ENCODE peak calls at places on chromosomes 5 and 9, in six cellular contexts. One of them, this sample, is unnamed.

GRCh38 chr5:8176101-8176693 is 307.2 kb downstream of the MTRR start:
- DNase-seq in K562: no peak
- DNase-seq in H1: no peak
- DNase-seq in SK-N-SH: no peak
- DNase-seq in HepG2: no peak
- DNase-seq in HCT116: no peak
- DNase-seq in this sample: no peak

GRCh38 chr5:132486318-132487094 is 4.1 kb downstream of the IRF1 start:
- DNase-seq in H1: no peak
- DNase-seq in SK-N-SH: no peak
- DNase-seq in K562: no peak
- DNase-seq in HepG2: no peak
- DNase-seq in HCT116: no peak
- DNase-seq in this sample: no peak

GRCh38 chr5:167709625-167710024 is 581.8 kb upstream of the WWC1 start:
- DNase-seq in K562: no peak
- DNase-seq in H1: no peak
- DNase-seq in SK-N-SH: no peak
- DNase-seq in HCT116: no peak
- DNase-seq in HepG2: no peak
- DNase-seq in this sample: no peak

GRCh38 chr5:124867064-124867707 is 120.7 kb upstream of the ZNF608 start:
- DNase-seq in K562: no peak
- DNase-seq in H1: no peak
- DNase-seq in SK-N-SH: no peak
- DNase-seq in HCT116: no peak
- DNase-seq in HepG2: no peak
- DNase-seq in this sample: no peak

GRCh38 chr9:33439731-33440130 is 7.7 kb downstream of the AQP3 start:
- DNase-seq in K562: no peak
- DNase-seq in H1: no peak
- DNase-seq in SK-N-SH: no peak
- DNase-seq in HepG2: no peak
- DNase-seq in HCT116: no peak
- DNase-seq in this sample: no peak

GRCh38 chr5:197892-198489 is 6.7 kb downstream of the LRRC14B start:
- DNase-seq in HCT116: no peak
- DNase-seq in HepG2: no peak
- DNase-seq in SK-N-SH: no peak
- DNase-seq in K562: no peak
- DNase-seq in H1: no peak
- DNase-seq in this sample: no peak

GRCh38 chr9:124216474-124217176 is 41.1 kb upstream of the NEK6 start:
- DNase-seq in K562: no peak
- DNase-seq in H1: no peak
- DNase-seq in SK-N-SH: no peak
- DNase-seq in HCT116: no peak
- DNase-seq in HepG2: no peak
- DNase-seq in this sample: no peak

GRCh38 chr5:140953234-140953633 is 13.0 kb upstream of the PCDHAC2 start:
- DNase-seq in SK-N-SH: no peak
- DNase-seq in H1: no peak
- DNase-seq in K562: no peak
- DNase-seq in HCT116: no peak
- DNase-seq in HepG2: no peak
- DNase-seq in this sample: no peak

GRCh38 chr9:98913044-98913443 is 30.7 kb upstream of the COL15A1 start:
- DNase-seq in H1: no peak
- DNase-seq in HepG2: no peak
- DNase-seq in K562: no peak
- DNase-seq in SK-N-SH: no peak
- DNase-seq in HCT116: no peak
- DNase-seq in this sample: no peak

GRCh38 chr5:31990701-31991110 is 183.4 kb downstream of the GOLPH3 start:
- DNase-seq in HepG2: no peak
- DNase-seq in H1: no peak
- DNase-seq in HCT116: no peak
- DNase-seq in SK-N-SH: no peak
- DNase-seq in K562: no peak
- DNase-seq in this sample: peak

GRCh38 chr9:130865921-130866320 is 30.7 kb downstream of the QRFP start:
- DNase-seq in H1: no peak
- DNase-seq in K562: no peak
- DNase-seq in HCT116: no peak
- DNase-seq in SK-N-SH: no peak
- DNase-seq in HepG2: no peak
- DNase-seq in this sample: no peak

GRCh38 chr5:19986036-19986619 is 1.9 kb downstream of the CDH18 start:
- DNase-seq in HCT116: no peak
- DNase-seq in HepG2: no peak
- DNase-seq in SK-N-SH: no peak
- DNase-seq in H1: no peak
- DNase-seq in K562: no peak
- DNase-seq in this sample: no peak

GRCh38 chr9:98146101-98146991 is 27.3 kb upstream of the TRIM14 start:
- DNase-seq in HepG2: peak
- DNase-seq in SK-N-SH: peak
- DNase-seq in K562: peak
- DNase-seq in HCT116: no peak
- DNase-seq in H1: no peak
- DNase-seq in this sample: peak

GRCh38 chr9:38359689-38360385 is 32.7 kb upstream of the ALDH1B1 start:
- DNase-seq in K562: no peak
- DNase-seq in H1: no peak
- DNase-seq in HepG2: no peak
- DNase-seq in SK-N-SH: no peak
- DNase-seq in HCT116: no peak
- DNase-seq in this sample: no peak

GRCh38 chr9:138010274-138010800 is 132.8 kb downstream of the CACNA1B start:
- DNase-seq in H1: no peak
- DNase-seq in HepG2: no peak
- DNase-seq in SK-N-SH: no peak
- DNase-seq in HCT116: no peak
- DNase-seq in K562: no peak
- DNase-seq in this sample: no peak

GRCh38 chr5:1255081-1255561 is 29.9 kb downstream of the SLC6A18 start:
- DNase-seq in HepG2: no peak
- DNase-seq in HCT116: no peak
- DNase-seq in SK-N-SH: no peak
- DNase-seq in H1: no peak
- DNase-seq in K562: no peak
- DNase-seq in this sample: no peak

GRCh38 chr9:133513214-133514088 is 11.3 kb downstream of the MYMK start:
- DNase-seq in H1: no peak
- DNase-seq in K562: no peak
- DNase-seq in HCT116: no peak
- DNase-seq in SK-N-SH: peak
- DNase-seq in HepG2: no peak
- DNase-seq in this sample: no peak

DNA sequence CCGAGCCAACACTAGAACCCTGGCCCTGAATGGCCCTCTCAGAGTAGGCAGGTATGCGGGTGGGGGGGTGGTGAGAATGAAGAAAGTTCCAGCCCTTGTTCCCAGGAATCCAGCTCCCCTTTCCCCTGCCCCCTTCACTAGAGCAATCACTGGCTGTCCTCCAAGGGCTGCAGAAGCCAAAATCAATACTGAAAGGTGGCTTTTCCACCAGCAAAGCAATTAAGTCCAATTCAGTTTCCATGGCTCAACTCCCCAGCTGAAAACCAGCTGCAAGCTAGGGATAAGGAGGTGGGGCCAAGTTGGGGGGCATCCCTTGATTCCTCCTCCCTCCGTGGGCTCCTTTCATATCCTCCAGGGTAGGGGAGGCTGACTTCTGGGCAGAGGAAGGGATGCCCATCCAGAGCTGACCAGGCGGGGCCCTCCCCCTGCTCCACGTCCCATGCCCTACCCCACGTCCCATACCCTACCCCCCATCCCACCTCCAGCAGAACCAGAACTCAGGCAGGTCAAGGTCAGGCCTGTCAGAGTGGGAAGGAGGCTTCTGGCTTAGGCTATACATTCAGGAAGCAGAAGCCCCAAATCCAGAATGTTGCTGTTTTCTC is 22.7 kb downstream of the CAMK2A start:
- DNase-seq in HepG2: no peak
- DNase-seq in HCT116: no peak
- DNase-seq in SK-N-SH: peak
- DNase-seq in K562: no peak
- DNase-seq in H1: no peak
- DNase-seq in this sample: no peak
- TF ChIP-seq JUND in HepG2: no peak
- TF ChIP-seq JUND in HCT116: no peak
- TF ChIP-seq JUND in SK-N-SH: no peak
- TF ChIP-seq JUND in K562: no peak
- TF ChIP-seq JUND in H1: no peak
- TF ChIP-seq JUND in this sample: no peak

GRCh38 chr9:136664799-136665082 is 2.0 kb downstream of the EGFL7 start:
- DNase-seq in HepG2: no peak
- DNase-seq in K562: no peak
- DNase-seq in SK-N-SH: no peak
- DNase-seq in HCT116: no peak
- DNase-seq in H1: no peak
- DNase-seq in this sample: no peak
- TF ChIP-seq JUND in HepG2: no peak
- TF ChIP-seq JUND in K562: no peak
- TF ChIP-seq JUND in SK-N-SH: no peak
- TF ChIP-seq JUND in HCT116: no peak
- TF ChIP-seq JUND in H1: no peak
- TF ChIP-seq JUND in this sample: no peak

GRCh38 chr5:89580976-89581375 is 698.0 kb upstream of the MEF2C start:
- DNase-seq in HCT116: no peak
- DNase-seq in H1: no peak
- DNase-seq in HepG2: no peak
- DNase-seq in K562: no peak
- DNase-seq in SK-N-SH: no peak
- DNase-seq in this sample: no peak

GRCh38 chr5:89583534-89583933 is 700.5 kb upstream of the MEF2C start:
- DNase-seq in K562: no peak
- DNase-seq in HepG2: no peak
- DNase-seq in HCT116: no peak
- DNase-seq in SK-N-SH: no peak
- DNase-seq in H1: no peak
- DNase-seq in this sample: no peak

GRCh38 chr5:89582768-89583339 is 699.9 kb upstream of the MEF2C start:
- DNase-seq in SK-N-SH: no peak
- DNase-seq in HepG2: no peak
- DNase-seq in H1: no peak
- DNase-seq in K562: no peak
- DNase-seq in HCT116: no peak
- DNase-seq in this sample: no peak

DNA sequence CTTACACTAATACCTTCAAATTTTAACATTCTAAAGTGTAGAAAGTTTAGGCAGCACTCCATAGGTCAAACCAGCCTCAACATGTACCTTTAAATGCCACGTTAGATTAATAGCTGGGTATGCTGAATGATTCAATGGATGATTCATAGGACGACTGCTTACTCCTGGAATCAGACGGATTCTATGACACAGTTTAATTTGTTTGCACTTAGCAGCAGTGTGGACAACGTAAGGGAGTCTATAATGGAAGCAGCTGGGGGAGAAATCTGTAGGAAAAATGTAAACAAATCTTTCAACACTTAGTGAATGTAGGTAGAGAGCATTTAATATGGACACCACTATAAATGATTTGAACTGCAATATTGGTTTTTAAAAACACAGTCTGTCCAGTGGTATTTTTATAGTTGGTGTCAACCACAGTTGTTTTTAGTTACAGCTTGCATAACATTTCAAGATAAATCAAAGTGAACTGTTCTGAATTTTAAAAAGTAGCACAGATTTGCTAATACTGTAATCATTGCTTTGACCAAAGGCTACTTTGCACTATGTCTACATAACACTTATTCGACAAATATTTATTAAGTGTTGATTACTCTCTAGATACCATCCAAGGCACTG is 701.5 kb upstream of the MEF2C start:
- DNase-seq in K562: no peak
- DNase-seq in SK-N-SH: no peak
- DNase-seq in H1: no peak
- DNase-seq in HCT116: peak
- DNase-seq in HepG2: no peak
- DNase-seq in this sample: no peak
- TF ChIP-seq JUND in K562: no peak
- TF ChIP-seq JUND in SK-N-SH: peak
- TF ChIP-seq JUND in H1: no peak
- TF ChIP-seq JUND in HCT116: peak
- TF ChIP-seq JUND in HepG2: no peak
- TF ChIP-seq JUND in this sample: no peak

GRCh38 chr5:72013741-72014703 is 93.3 kb upstream of the MAP1B start:
- DNase-seq in H1: no peak
- DNase-seq in SK-N-SH: no peak
- DNase-seq in HepG2: no peak
- DNase-seq in K562: no peak
- DNase-seq in HCT116: no peak
- DNase-seq in this sample: no peak

GRCh38 chr5:72021651-72022357 is 85.5 kb upstream of the MAP1B start:
- DNase-seq in K562: no peak
- DNase-seq in HepG2: no peak
- DNase-seq in H1: no peak
- DNase-seq in SK-N-SH: no peak
- DNase-seq in HCT116: no peak
- DNase-seq in this sample: no peak

GRCh38 chr5:72015103-72015548 is 92.1 kb upstream of the MAP1B start:
- DNase-seq in HCT116: peak
- DNase-seq in H1: no peak
- DNase-seq in HepG2: peak
- DNase-seq in SK-N-SH: peak
- DNase-seq in K562: peak
- DNase-seq in this sample: no peak

GRCh38 chr5:72018158-72018803 is 89.0 kb upstream of the MAP1B start:
- DNase-seq in HepG2: peak
- DNase-seq in H1: peak
- DNase-seq in HCT116: peak
- DNase-seq in K562: peak
- DNase-seq in SK-N-SH: peak
- DNase-seq in this sample: peak
- TF ChIP-seq JUND in HepG2: no peak
- TF ChIP-seq JUND in H1: no peak
- TF ChIP-seq JUND in HCT116: no peak
- TF ChIP-seq JUND in K562: no peak
- TF ChIP-seq JUND in SK-N-SH: no peak
- TF ChIP-seq JUND in this sample: no peak

GRCh38 chr9:60546406-60546805 is 367.8 kb upstream of the SPATA31A5 start:
- DNase-seq in HCT116: no peak
- DNase-seq in H1: no peak
- DNase-seq in HepG2: no peak
- DNase-seq in K562: no peak
- DNase-seq in SK-N-SH: peak
- DNase-seq in this sample: no peak
- TF ChIP-seq JUND in HCT116: no peak
- TF ChIP-seq JUND in H1: no peak
- TF ChIP-seq JUND in HepG2: no peak
- TF ChIP-seq JUND in K562: no peak
- TF ChIP-seq JUND in SK-N-SH: no peak
- TF ChIP-seq JUND in this sample: no peak